ENCODE peak calls at places on chromosomes 5 and 9, in four cellular contexts. Y, U, Q and B are unnamed samples.

GRCh38 chr5:59562756-59563389 is 330.7 kb downstream of the PDE4D start:
- DNase-seq in Y (no peak), U (no peak), Q (peak; percentile 79), B (no peak)

GRCh38 chr5:40198736-40199135 is 481.0 kb upstream of the PTGER4 start:
- DNase-seq in Q (no peak), Y (no peak), U (no peak), B (no peak)

GRCh38 chr9:35650341-35651158 is at the start of gene SIT1:
- DNase-seq in U (no peak), Y (peak; percentile 61), Q (peak; percentile 75), B (no peak)

GRCh38 chr5:181243521-181244307 is at the start of gene RACK1:
- DNase-seq in U (peak; percentile 88), Q (peak; percentile 95), Y (peak; percentile 93), B (no peak)

GRCh38 chr5:109865636-109866035 is 175.9 kb downstream of the MAN2A1 start:
- DNase-seq in Q (no peak), Y (no peak), U (no peak), B (no peak)

GRCh38 chr5:158484968-158485367 is 614.7 kb downstream of the EBF1 start:
- DNase-seq in Q (no peak), Y (no peak), U (no peak), B (no peak)

GRCh38 chr5:170817195-170817594 is 33.7 kb downstream of the GABRP start:
- DNase-seq in Y (no peak), Q (no peak), U (no peak), B (no peak)

GRCh38 chr9:133539434-133539833 is 4.9 kb downstream of the ADAMTSL2 start:
- DNase-seq in Y (no peak), U (no peak), Q (peak; percentile 54), B (no peak)

GRCh38 chr9:130638278-130639118 is 25.9 kb upstream of the PRDM12 start:
- DNase-seq in U (no peak), Y (no peak), Q (peak; percentile 45), B (no peak)

GRCh38 chr9:135480071-135480941 is 724 bp downstream of the PPP1R26 start:
- DNase-seq in U (no peak), Y (no peak), Q (peak; percentile 71), B (no peak)

GRCh38 chr5:1282139-1282992 is 12.5 kb downstream of the TERT start:
- DNase-seq in U (peak; percentile 50), Q (no peak), Y (peak; percentile 60), B (no peak)

GRCh38 chr9:27537027-27537435 is 7.4 kb upstream of the MOB3B start:
- DNase-seq in Y (no peak), Q (peak; percentile 33), U (no peak), B (no peak)

GRCh38 chr5:154284433-154284832 is 93.9 kb downstream of the GALNT10 start:
- DNase-seq in U (no peak), Y (no peak), Q (no peak), B (no peak)

GRCh38 chr9:97529363-97530076 is 28.1 kb downstream of the TMOD1 start:
- DNase-seq in Q (no peak), Y (peak; percentile 85), U (no peak), B (no peak)

GRCh38 chr9:97527626-97528528 is 26.4 kb downstream of the TMOD1 start:
- DNase-seq in Y (no peak), U (no peak), Q (peak; percentile 58), B (no peak)

GRCh38 chr9:97526895-97527575 is 25.6 kb downstream of the TMOD1 start:
- DNase-seq in Y (no peak), U (no peak), Q (peak; percentile 16), B (no peak)

GRCh38 chr9:97531750-97532383 is 30.4 kb downstream of the TMOD1 start:
- DNase-seq in U (no peak), Q (no peak), Y (peak; percentile 77), B (no peak)

DNA sequence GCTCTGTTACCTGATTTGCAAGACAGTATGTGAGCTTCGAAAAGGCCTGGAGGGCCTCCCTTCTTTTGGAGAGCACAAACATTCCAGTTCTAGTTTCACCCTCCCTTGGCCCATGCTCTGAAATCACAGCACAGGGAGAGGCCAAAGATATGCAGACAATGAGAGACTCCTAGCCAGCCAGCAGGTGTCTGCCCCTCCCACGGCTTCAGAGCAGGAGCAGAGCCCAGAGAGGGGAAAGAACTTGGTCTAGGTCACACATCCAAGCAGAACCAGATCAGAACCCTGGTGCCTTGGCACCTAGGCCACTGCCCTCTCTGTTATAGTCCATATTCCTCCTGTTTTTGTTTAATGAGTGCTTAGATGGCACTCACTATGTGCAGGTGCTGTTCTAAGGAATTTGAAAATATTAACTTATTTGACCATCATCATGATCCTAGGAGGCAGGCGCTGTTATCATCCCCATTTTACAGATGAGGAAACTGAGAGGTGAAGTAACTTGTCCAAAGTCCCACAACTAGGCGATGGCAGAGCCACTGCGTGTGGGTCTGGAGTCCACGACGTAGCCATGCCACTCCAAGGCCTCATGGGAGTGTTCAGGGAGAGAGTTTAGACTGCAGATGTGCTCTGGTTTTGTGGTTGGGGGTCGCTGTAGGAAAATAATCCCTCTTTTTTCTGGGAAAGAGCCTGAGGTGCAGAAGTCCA is 27.2 kb downstream of the TMOD1 start:
- DNase-seq in U (no peak), Q (peak; percentile 78), Y (no peak), B (no peak)
- TF ChIP-seq CTCF in U (no peak), Q (no peak), Y (no peak), B (no peak)

GRCh38 chr9:19411316-19411715 is 2.5 kb downstream of the ACER2 start:
- DNase-seq in Q (no peak), Y (no peak), U (no peak), B (no peak)

GRCh38 chr9:19410594-19410993 is 1.8 kb downstream of the ACER2 start:
- DNase-seq in Y (no peak), U (no peak), Q (no peak), B (no peak)

GRCh38 chr9:19409406-19410194 is 791 bp downstream of the ACER2 start:
- DNase-seq in Y (peak; percentile 67), Q (peak; percentile 74), U (no peak), B (no peak)

GRCh38 chr9:19408693-19409405 is at the start of gene ACER2:
- DNase-seq in Q (peak; percentile 97), U (peak; percentile 95), Y (peak; percentile 96), B (peak; percentile 91)

GRCh38 chr9:19410195-19410503 is 1.3 kb downstream of the ACER2 start:
- DNase-seq in U (no peak), Y (no peak), Q (no peak), B (no peak)
- H3K4me3 ChIP-seq in U (peak overlapping the region; percentile 95), Y (no peak overlapping the region), Q (peak overlapping the region; percentile 93), B (no peak overlapping the region)

GRCh38 chr5:134603059-134603458 is 29.6 kb downstream of the SAR1B start:
- DNase-seq in U (no peak), Y (no peak), Q (no peak), B (no peak)

GRCh38 chr5:134604908-134605307 is 27.7 kb downstream of the SAR1B start:
- DNase-seq in Y (no peak), Q (no peak), U (no peak), B (no peak)

GRCh38 chr5:134595458-134595838 is 37.2 kb downstream of the SAR1B start:
- DNase-seq in U (no peak), Y (no peak), Q (no peak), B (no peak)

GRCh38 chr5:134594797-134595457 is 37.7 kb downstream of the SAR1B start:
- DNase-seq in Y (no peak), U (no peak), Q (no peak), B (no peak)

DNA sequence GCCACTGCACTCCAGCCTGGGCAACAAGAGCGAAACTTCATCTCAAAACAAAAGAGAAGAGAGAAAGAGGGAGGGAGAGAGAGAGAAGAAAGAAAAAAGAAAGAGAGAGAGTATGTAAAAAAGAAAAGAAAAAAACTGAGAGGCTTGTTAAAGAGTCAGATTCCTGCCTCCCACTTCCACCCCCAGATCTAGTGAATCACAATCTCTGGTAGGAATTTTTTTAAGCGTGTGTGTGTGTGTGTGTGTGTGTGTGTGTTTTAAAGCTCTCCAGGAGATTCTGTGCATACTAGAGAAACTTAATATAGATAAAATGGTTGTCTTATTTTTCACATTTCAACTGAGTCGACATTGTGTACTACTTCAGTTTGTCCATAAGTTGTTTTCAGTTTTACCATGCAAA is 32.0 kb downstream of the SAR1B start:
- DNase-seq in Y (no peak), Q (no peak), U (no peak), B (no peak)
- TF ChIP-seq POLR2AphosphoS5 in Y (no peak), Q (no peak), U (no peak), B (no peak)

GRCh38 chr5:127442085-127442484 is 75.4 kb upstream of the PRRC1 start:
- DNase-seq in U (no peak), Y (no peak), Q (peak; percentile 17), B (no peak)
- TF ChIP-seq CTCF in U (peak; percentile 15), Y (no peak), Q (no peak), B (no peak)

GRCh38 chr9:32384364-32385134 is at the start of gene ACO1:
- DNase-seq in U (peak; percentile 76), Q (peak; percentile 93), Y (peak; percentile 94), B (no peak)

GRCh38 chr9:32385135-32385884 is 867 bp downstream of the ACO1 start:
- DNase-seq in Q (no peak), U (no peak), Y (no peak), B (no peak)

GRCh38 chr9:32382582-32383320 is 1.7 kb upstream of the ACO1 start:
- DNase-seq in Q (no peak), U (no peak), Y (no peak), B (no peak)

GRCh38 chr9:32385885-32386283 is 1.4 kb downstream of the ACO1 start:
- DNase-seq in U (no peak), Q (no peak), Y (no peak), B (no peak)

GRCh38 chr9:32384002-32384363 is 460 bp upstream of the ACO1 start:
- DNase-seq in Q (no peak), U (no peak), Y (no peak), B (no peak)
- H3K4me3 ChIP-seq in Q (peak overlapping the region; percentile 96), U (peak overlapping the region; percentile 77), Y (peak overlapping the region; percentile 58), B (peak overlapping the region; percentile 69)

GRCh38 chr5:143807401-143807800 is 4.6 kb upstream of the HMHB1 start:
- DNase-seq in U (no peak), Y (no peak), Q (no peak), B (no peak)
- TF ChIP-seq POLR2AphosphoS5 in U (no peak), Y (no peak), Q (no peak), B (no peak)

DNA sequence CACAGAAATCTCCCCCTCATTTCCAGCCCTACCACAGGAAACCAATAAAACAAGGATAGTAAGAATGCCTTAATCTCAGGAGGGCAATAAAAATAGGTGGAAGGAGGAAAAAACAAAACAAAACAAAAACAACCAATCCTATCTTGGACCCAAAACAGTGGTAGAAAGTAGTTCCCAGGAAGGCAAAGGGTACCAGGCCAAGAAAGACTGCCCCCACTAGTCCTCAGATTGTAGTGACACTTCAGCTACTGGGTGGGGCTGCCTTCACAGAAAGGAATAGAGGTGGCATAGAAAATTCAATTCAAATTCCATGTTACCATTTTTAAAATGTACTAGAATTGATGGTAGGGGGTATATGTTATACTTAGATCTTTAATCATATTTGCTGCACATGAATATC is 59.3 kb downstream of the DPYSL3 start:
- DNase-seq in U (no peak), Q (peak; percentile 54), Y (no peak), B (no peak)
- TF ChIP-seq CTCF in U (no peak), Q (peak; percentile 53), Y (no peak), B (no peak)